ENCODE peak calls at places on chromosomes 5 and 9, in nine cellular contexts. T is uterus, S is breast epithelium, P is body of pancreas, H is HCT116, F is transverse colon, Q is A549, X is IMR-90, W is Peyer's patch. Z is an unnamed sample.

GRCh38 chr5:55520117-55520829 is 14.5 kb downstream of the PLPP1 start:
- DNase-seq in P (no peak), T (no peak), F (no peak), H (no peak), X (no peak), W (no peak), Q (no peak), S (no peak), Z (no peak)

GRCh38 chr5:97600486-97600885 is 417.4 kb upstream of the RIOK2 start:
- DNase-seq in S (no peak), F (no peak), W (no peak), X (peak; percentile 1), Q (no peak), H (no peak), P (no peak), T (no peak), Z (no peak)

GRCh38 chr5:90017236-90017635 is 392.3 kb downstream of the CETN3 start:
- DNase-seq in F (no peak), Q (no peak), X (no peak), W (no peak), S (no peak), H (no peak), P (no peak), T (no peak), Z (no peak)

GRCh38 chr9:34648673-34649072 is 2.2 kb downstream of the GALT start:
- DNase-seq in S (no peak), T (no peak), W (no peak), H (no peak), F (no peak), X (no peak), P (no peak), Q (no peak), Z (no peak)

GRCh38 chr5:36573441-36573840 is 33.0 kb upstream of the SLC1A3 start:
- DNase-seq in X (peak; percentile 67), Q (no peak), H (no peak), F (no peak), S (no peak), W (no peak), T (no peak), P (no peak), Z (peak; percentile 21)

GRCh38 chr9:2039294-2040180 is 24.4 kb downstream of the SMARCA2 start:
- DNase-seq in Q (no peak), X (no peak), H (no peak), P (no peak), W (no peak), T (peak; percentile 51), S (no peak), F (no peak), Z (no peak)

GRCh38 chr5:145260670-145261069 is 574.5 kb downstream of the PRELID2 start:
- DNase-seq in S (no peak), P (no peak), X (no peak), Q (no peak), T (no peak), H (no peak), F (no peak), W (no peak), Z (no peak)

GRCh38 chr9:78130004-78130403 is 98.4 kb upstream of the GNAQ start:
- DNase-seq in F (no peak), T (no peak), S (no peak), Q (peak; percentile 31), P (peak; percentile 11), X (no peak), H (peak; percentile 56), W (no peak), Z (peak; percentile 47)

GRCh38 chr9:119257592-119257991 is 111.6 kb downstream of the BRINP1 start:
- DNase-seq in S (no peak), X (no peak), H (no peak), P (no peak), F (no peak), W (no peak), T (no peak), Q (no peak), Z (no peak)

GRCh38 chr9:6938447-6938846 is 180.7 kb downstream of the KDM4C start:
- DNase-seq in Q (no peak), P (no peak), H (no peak), X (peak; percentile 95), F (no peak), W (no peak), S (no peak), T (no peak), Z (no peak)

GRCh38 chr5:69217154-69217731 is 17.4 kb upstream of the CDK7 start:
- DNase-seq in F (peak; percentile 99), H (no peak), T (no peak), Q (peak; percentile 95), X (no peak), P (no peak), W (peak; percentile 100), S (no peak), Z (no peak)

GRCh38 chr9:70601000-70601929 is 186.8 kb upstream of the KLF9 start:
- DNase-seq in Q (no peak), H (no peak), W (peak; percentile 90), P (peak; percentile 88), X (peak; percentile 100), T (peak; percentile 98), S (peak; percentile 93), F (peak; percentile 89), Z (peak; percentile 64)

GRCh38 chr9:126211441-126212074 is 115.1 kb upstream of the MVB12B start:
- DNase-seq in W (no peak), F (no peak), X (no peak), S (no peak), P (no peak), T (no peak), H (no peak), Q (no peak), Z (no peak)

GRCh38 chr5:146538441-146538840 is 22.5 kb upstream of the GPR151 start:
- DNase-seq in X (no peak), W (no peak), Q (no peak), S (no peak), H (no peak), P (no peak), F (no peak), T (no peak), Z (no peak)

GRCh38 chr5:8058626-8059180 is 189.8 kb downstream of the MTRR start:
- DNase-seq in W (no peak), H (no peak), P (no peak), Q (no peak), T (no peak), S (no peak), F (no peak), X (no peak), Z (no peak)

GRCh38 chr5:147369742-147370374 is 135.0 kb downstream of the STK32A start:
- DNase-seq in W (no peak), X (peak; percentile 20), S (no peak), T (no peak), Q (peak; percentile 15), P (no peak), F (no peak), H (peak; percentile 21), Z (no peak)

GRCh38 chr5:122237906-122238305 is 74.1 kb upstream of the SNCAIP start:
- DNase-seq in X (no peak), W (no peak), S (no peak), F (no peak), P (no peak), Q (no peak), H (no peak), T (no peak), Z (no peak)

GRCh38 chr5:169125571-169125970 is 175.4 kb downstream of the SLIT3 start:
- DNase-seq in H (no peak), W (no peak), P (no peak), T (no peak), Q (no peak), S (no peak), X (no peak), F (no peak), Z (no peak)

GRCh38 chr9:122338989-122339388 is 31.8 kb upstream of the PTGS1 start:
- DNase-seq in T (no peak), F (no peak), S (no peak), H (no peak), P (no peak), Q (no peak), W (peak; percentile 30), X (no peak), Z (no peak)

GRCh38 chr5:10246761-10247160 is 2.9 kb downstream of the ATPSCKMT start:
- DNase-seq in F (peak; percentile 19), Q (no peak), W (no peak), X (no peak), S (no peak), H (no peak), P (no peak), T (no peak), Z (no peak)

GRCh38 chr5:138542956-138543729 is at the start of gene ETF1:
- DNase-seq in H (peak; percentile 97), W (peak; percentile 100), T (peak; percentile 100), X (peak; percentile 99), S (peak; percentile 100), Q (peak; percentile 96), F (peak; percentile 100), P (peak; percentile 100), Z (peak; percentile 90)
- TF ChIP-seq POLR2A in H (peak; percentile 18), W (peak; percentile 100), T (peak; percentile 100), X (peak; percentile 92), S (peak; percentile 99), Q (peak; percentile 76), F (peak; percentile 99), P (peak; percentile 99), Z (peak; percentile 81)

DNA sequence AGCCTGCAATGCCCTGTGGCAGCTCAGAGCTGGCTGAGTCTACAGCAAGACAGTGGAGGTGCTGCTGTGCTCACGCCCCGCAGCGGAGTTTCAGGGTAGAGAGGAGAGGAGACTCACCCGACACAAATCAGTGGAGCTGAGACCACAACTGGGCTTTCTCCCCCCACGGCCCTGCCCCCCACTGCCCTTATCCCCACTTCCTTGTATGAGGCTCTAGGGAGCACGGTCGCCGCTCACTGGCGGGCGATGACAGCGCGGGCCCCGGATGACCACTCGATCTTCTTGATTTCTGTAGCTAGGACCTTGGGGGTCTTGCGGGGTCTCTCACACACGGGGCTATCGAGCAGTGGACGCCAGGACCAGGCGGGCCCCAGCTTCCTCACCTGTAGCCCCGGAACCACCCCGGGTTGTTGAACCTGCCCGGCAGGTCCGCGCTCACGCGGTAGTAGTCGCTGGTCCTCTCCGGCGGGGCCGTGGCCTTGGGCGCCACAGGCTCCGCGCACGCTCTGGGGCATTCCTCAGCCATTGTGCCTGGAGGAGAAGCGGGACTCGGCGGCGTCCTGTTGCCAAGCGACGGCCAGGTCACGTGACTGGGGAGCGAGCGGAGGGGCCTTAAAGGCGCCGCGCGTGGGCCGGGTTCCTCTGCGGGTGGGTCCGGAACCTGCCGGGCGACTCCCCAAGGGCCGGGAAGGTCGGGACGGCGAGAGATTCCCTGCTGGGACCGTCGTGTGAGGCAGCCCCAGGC is 984 bp upstream of the MRPS2 start:
- DNase-seq in Q (peak; percentile 82), H (peak; percentile 69), T (peak; percentile 96), X (peak; percentile 84), W (peak; percentile 98), P (peak; percentile 96), S (peak; percentile 93), F (peak; percentile 96), Z (peak; percentile 94)
- TF ChIP-seq POLR2A in Q (no peak), H (no peak), T (peak; percentile 8), X (no peak), W (no peak), P (no peak), S (no peak), F (no peak), Z (peak; percentile 30)

GRCh38 chr5:150758210-150758533 is 645 bp downstream of the DCTN4 start:
- DNase-seq in W (no peak), S (no peak), H (no peak), T (no peak), Q (peak; percentile 17), X (peak; percentile 29), P (no peak), F (no peak), Z (no peak)
- TF ChIP-seq POLR2A in W (no peak), S (no peak), H (no peak), T (no peak), Q (no peak), X (no peak), P (no peak), F (peak; percentile 49), Z (peak; percentile 50)

GRCh38 chr9:83622814-83623633 is at the start of gene IDNK:
- DNase-seq in W (peak; percentile 84), P (peak; percentile 60), X (peak; percentile 24), S (peak; percentile 63), T (peak; percentile 50), H (peak; percentile 10), Q (peak; percentile 49), F (peak; percentile 79), Z (peak; percentile 80)
- TF ChIP-seq POLR2A in W (peak; percentile 62), P (peak; percentile 44), X (peak; percentile 28), S (no peak), T (peak; percentile 6), H (peak; percentile 34), Q (peak; percentile 64), F (peak; percentile 47), Z (peak; percentile 36)

Z was measured in H54.